ENCODE peak calls at places on chromosomes 1 and 21, in nine cellular contexts. V is suprapubic skin; T is upper lobe of right lung; Q is body of pancreas; K is naive thymus-derived CD4-positive, alpha-beta T cell; N is right lobe of liver; F is breast epithelium; L is heart left ventricle; W is mesendoderm. G is an unnamed sample. For H3K4me1, the result is how much of the 10 kb centered on the place peaks cover.

GRCh38 chr1:30782361-30783243 is 25.0 kb upstream of the LAPTM5 start:
- DNase-seq in V (no peak), T (peak), Q (peak), K (peak), N (peak), F (no peak), L (peak), W (peak), G (no peak)

GRCh38 chr21:33230518-33231324 is 983 bp downstream of the IFNAR2 start:
- DNase-seq in V (peak), T (peak), Q (peak), K (peak), N (peak), F (peak), L (peak), W (peak), G (no peak)

GRCh38 chr1:32099426-32099825 is 8.4 kb upstream of the KPNA6 start:
- DNase-seq in V (no peak), T (no peak), Q (no peak), K (no peak), N (no peak), F (no peak), L (no peak), W (no peak), G (no peak)

GRCh38 chr21:44598031-44598430 is 2.4 kb upstream of the KRTAP10-7 start:
- DNase-seq in V (no peak), T (no peak), Q (no peak), K (no peak), N (no peak), F (no peak), L (no peak), W (peak), G (no peak)

GRCh38 chr1:239386453-239387303 is at the start of gene CHRM3:
- DNase-seq in V (no peak), T (peak), Q (peak), K (no peak), N (peak), F (peak), L (peak), W (peak), G (peak)

GRCh38 chr1:107963601-107964396 is 1.2 kb downstream of the VAV3 start:
- DNase-seq in V (peak), T (peak), Q (peak), K (peak), N (peak), F (no peak), L (peak), W (peak), G (no peak)

GRCh38 chr1:207335695-207336363 is 14.4 kb downstream of the CD55 start:
- DNase-seq in V (no peak), T (no peak), Q (no peak), K (peak), N (no peak), F (no peak), L (no peak), W (peak), G (no peak)

GRCh38 chr1:9249534-9250335 is 15.2 kb downstream of the H6PD start:
- DNase-seq in V (no peak), T (peak), Q (peak), K (peak), N (peak), F (peak), L (peak), W (peak), G (no peak)

GRCh38 chr1:43031316-43032203 is 72.9 kb upstream of the SLC2A1 start:
- DNase-seq in V (no peak), T (no peak), Q (no peak), K (no peak), N (no peak), F (no peak), L (no peak), W (no peak), G (no peak)

GRCh38 chr1:215704089-215704860 is 137.2 kb downstream of the KCTD3 start:
- DNase-seq in V (no peak), T (no peak), Q (no peak), K (no peak), N (no peak), F (no peak), L (no peak), W (no peak), G (no peak)

DNA sequence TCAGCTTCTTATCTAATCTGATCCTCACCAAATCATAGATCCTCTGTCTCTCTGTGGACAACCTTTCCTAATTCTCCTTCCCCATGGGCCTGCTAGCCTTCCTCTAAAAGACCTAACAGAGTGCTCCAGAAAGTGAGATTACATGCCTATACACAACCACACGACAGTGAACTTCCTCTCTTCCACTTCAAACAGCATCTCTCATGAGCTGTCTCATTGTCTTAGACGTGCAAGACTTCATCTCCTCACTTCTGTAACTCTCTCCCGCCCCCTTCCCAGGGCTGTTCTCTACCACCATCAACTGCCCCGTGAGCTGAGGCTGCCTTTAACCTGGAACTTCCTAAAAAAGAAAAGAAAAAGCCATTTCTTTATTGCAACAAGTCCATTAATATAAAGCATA is 14.1 kb upstream of the A3GALT2 start:
- DNase-seq in V (no peak), T (no peak), Q (no peak), K (no peak), N (no peak), F (no peak), L (no peak), W (peak), G (no peak)
- H3K4me1 ChIP-seq in V (half or more), T (half or more), Q (half or more), K (under half), N (half or more), F (half or more), L (half or more), W (under half), G (half or more)

GRCh38 chr1:961132-961652 is 808 bp downstream of the KLHL17 start:
- DNase-seq in V (no peak), T (no peak), Q (no peak), K (no peak), N (no peak), F (no peak), L (no peak), W (no peak), G (no peak)
- H3K4me3 ChIP-seq in V (peak), T (peak), Q (no peak), K (no peak), N (peak), F (peak), L (peak), W (peak), G (peak)

DNA sequence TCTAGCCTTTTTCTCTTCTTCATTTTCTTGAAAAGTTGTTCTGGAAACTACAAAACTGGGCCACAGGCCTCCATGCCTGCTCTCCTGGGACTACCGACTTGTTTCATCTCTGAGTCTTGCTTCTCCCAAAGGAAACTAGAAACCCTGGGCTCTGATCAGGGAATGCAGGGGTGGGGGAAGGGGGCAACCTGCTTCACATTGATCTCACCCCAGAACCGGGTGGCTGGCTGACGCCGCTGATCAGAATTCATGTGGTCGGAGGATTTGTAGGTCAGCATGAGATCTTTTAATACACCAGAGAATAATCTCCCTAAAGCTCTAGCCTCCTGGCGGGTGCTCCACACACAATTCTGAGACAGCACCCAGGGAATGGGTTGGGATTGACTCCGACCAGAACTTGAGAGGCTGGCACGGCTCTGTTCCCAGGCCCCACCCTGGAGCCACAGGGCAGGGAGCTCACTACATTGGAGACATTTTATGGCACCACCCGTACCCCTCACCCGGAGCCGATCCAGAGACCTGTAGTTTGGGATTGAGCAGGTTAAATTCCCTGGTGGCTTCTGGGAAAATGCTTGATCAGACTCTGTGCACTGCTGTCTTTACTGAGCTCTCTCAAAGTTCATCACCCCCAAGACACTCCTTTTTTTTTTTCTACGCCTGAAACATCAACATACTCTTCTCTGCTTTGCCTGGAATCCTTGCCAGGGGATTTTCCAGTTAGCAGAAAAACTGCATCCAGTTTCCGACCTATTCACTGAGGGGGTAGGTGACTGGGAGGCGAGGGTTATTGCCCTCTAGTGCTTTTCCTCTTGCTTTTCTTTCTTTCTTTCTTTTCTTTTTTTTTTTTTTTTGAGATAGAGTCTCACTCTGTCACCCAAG is 12.2 kb upstream of the ARHGEF10L start:
- DNase-seq in V (no peak), T (no peak), Q (no peak), K (no peak), N (no peak), F (no peak), L (no peak), W (no peak), G (no peak)
- H3K27ac ChIP-seq in V (peak), T (no peak), Q (no peak), K (no peak), N (peak), F (peak), L (no peak), W (no peak), G (peak)

GRCh38 chr1:159012495-159012894 is 2.8 kb downstream of the IFI16 start:
- DNase-seq in V (no peak), T (no peak), Q (no peak), K (peak), N (peak), F (no peak), L (no peak), W (no peak), G (no peak)
- H3K4me1 ChIP-seq in V (half or more), T (under half), Q (under half), K (under half), N (under half), F (under half), L (under half), W (under half), G (under half)

DNA sequence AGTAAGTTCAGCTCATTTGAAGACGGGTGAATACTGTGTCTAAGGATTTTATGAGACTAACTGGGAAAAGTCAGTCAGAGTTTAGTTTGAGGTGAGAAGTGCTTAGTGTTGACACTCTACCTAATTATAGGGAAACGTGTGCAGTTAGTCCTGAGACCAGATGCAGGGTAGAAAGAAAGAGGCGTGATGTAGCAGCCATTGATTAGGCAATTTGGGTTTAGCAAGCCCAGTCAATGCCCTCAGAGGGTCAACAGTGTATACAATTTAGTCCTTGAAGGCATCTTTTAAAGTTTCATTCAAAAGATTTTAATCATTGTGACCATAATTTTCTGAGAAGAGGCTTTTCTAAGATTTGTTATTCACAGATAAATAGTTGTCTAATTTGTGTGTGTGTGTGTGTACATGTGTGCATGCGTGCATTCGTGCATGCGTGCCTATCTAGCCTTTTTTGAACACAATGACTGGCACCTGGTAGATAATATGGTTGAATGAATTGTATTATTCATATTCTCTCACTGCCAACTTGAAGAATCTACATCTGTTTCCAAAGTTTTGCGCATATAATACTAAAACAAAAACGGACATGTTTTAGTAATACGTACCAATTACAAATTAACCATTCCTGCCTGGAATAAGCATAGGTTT is 332.9 kb downstream of the SRGAP2C start:
- DNase-seq in V (no peak), T (no peak), Q (no peak), K (no peak), N (no peak), F (no peak), L (no peak), W (no peak), G (no peak)
- H3K4me3 ChIP-seq in V (no peak), T (no peak), Q (no peak), K (no peak), N (peak), F (no peak), L (no peak), W (no peak), G (no peak)